ENCODE peak calls at places on chromosome 18, in ten cellular contexts. N, H, M, Q, L, P, V, D, E and Z are unnamed samples. For H3K4me1, H3K9me3 and H3K36me3, the result is how much of the 10 kb centered on the place peaks cover.

GRCh38 chr18:46268662-46269061 is 164.5 kb downstream of the HAUS1 start:
- DNase-seq in N (peak), H (no peak), M (no peak), Q (no peak), L (no peak), P (no peak), V (peak), D (no peak), E (no peak), Z (no peak)

GRCh38 chr18:65754121-65754520 is 3.3 kb downstream of the CDH7 start:
- DNase-seq in N (no peak), H (no peak), M (no peak), Q (no peak), L (no peak), P (no peak), V (no peak), D (no peak), E (peak), Z (no peak)

GRCh38 chr18:44655435-44655834 is 25.3 kb upstream of the SETBP1 start:
- DNase-seq in N (no peak), H (no peak), M (no peak), Q (no peak), L (no peak), P (no peak), V (no peak), D (no peak), E (no peak), Z (no peak)

GRCh38 chr18:34647251-34647650 is 62.8 kb upstream of the DTNA start:
- DNase-seq in N (no peak), H (no peak), M (no peak), Q (no peak), L (no peak), P (no peak), V (no peak), D (no peak), E (no peak), Z (no peak)

GRCh38 chr18:37435996-37436395 is 129.6 kb downstream of the CELF4 start:
- DNase-seq in N (no peak), H (no peak), M (no peak), Q (no peak), L (peak), P (no peak), V (peak), D (no peak), E (peak), Z (no peak)

GRCh38 chr18:677951-678363 is 20.5 kb downstream of the TYMS start:
- DNase-seq in N (no peak), H (no peak), M (no peak), Q (no peak), L (no peak), P (no peak), V (no peak), D (no peak), E (peak), Z (no peak)

GRCh38 chr18:524496-524895 is 24.0 kb upstream of the COLEC12 start:
- DNase-seq in N (no peak), H (no peak), M (peak), Q (no peak), L (no peak), P (peak), V (no peak), D (no peak), E (peak), Z (no peak)

GRCh38 chr18:51666717-51667320 is 469.3 kb upstream of the MEX3C start:
- DNase-seq in N (peak), H (no peak), M (peak), Q (no peak), L (no peak), P (no peak), V (no peak), D (no peak), E (peak), Z (no peak)

GRCh38 chr18:79598046-79598884 is 81.3 kb upstream of the CTDP1 start:
- DNase-seq in N (peak), H (no peak), M (no peak), Q (no peak), L (no peak), P (no peak), V (no peak), D (no peak), E (no peak), Z (no peak)

GRCh38 chr18:9516437-9517064 is 41.2 kb downstream of the RALBP1 start:
- DNase-seq in N (no peak), H (peak), M (peak), Q (no peak), L (peak), P (peak), V (no peak), D (no peak), E (peak), Z (no peak)

GRCh38 chr18:29003194-29003593 is 826.3 kb upstream of the CDH2 start:
- DNase-seq in N (no peak), H (no peak), M (peak), Q (no peak), L (no peak), P (no peak), V (no peak), D (no peak), E (no peak), Z (no peak)

GRCh38 chr18:63160172-63160995 is 159.2 kb downstream of the BCL2 start:
- DNase-seq in N (no peak), H (peak), M (no peak), Q (no peak), L (no peak), P (no peak), V (no peak), D (no peak), E (no peak), Z (no peak)

GRCh38 chr18:44856157-44856556 is 175.5 kb downstream of the SETBP1 start:
- DNase-seq in N (no peak), H (no peak), M (no peak), Q (no peak), L (no peak), P (no peak), V (no peak), D (no peak), E (no peak), Z (no peak)

GRCh38 chr18:9594782-9595181 is 19.6 kb downstream of the PPP4R1 start:
- DNase-seq in N (no peak), H (peak), M (peak), Q (no peak), L (peak), P (peak), V (no peak), D (no peak), E (peak), Z (no peak)

GRCh38 chr18:59822612-59823275 is 77.1 kb upstream of the PMAIP1 start:
- DNase-seq in N (no peak), H (no peak), M (no peak), Q (no peak), L (no peak), P (no peak), V (no peak), D (no peak), E (no peak), Z (no peak)

GRCh38 chr18:44452346-44452745 is 228.3 kb upstream of the SETBP1 start:
- DNase-seq in N (no peak), H (no peak), M (no peak), Q (no peak), L (no peak), P (no peak), V (no peak), D (no peak), E (peak), Z (no peak)

GRCh38 chr18:36386150-36386920 is 88.8 kb downstream of the FHOD3 start:
- DNase-seq in N (no peak), H (no peak), M (no peak), Q (no peak), L (no peak), P (no peak), V (no peak), D (no peak), E (no peak), Z (no peak)

GRCh38 chr18:36389811-36390581 is 92.5 kb downstream of the FHOD3 start:
- DNase-seq in N (no peak), H (no peak), M (no peak), Q (no peak), L (no peak), P (no peak), V (peak), D (no peak), E (no peak), Z (no peak)

GRCh38 chr18:36389027-36389426 is 91.5 kb downstream of the FHOD3 start:
- DNase-seq in N (no peak), H (no peak), M (no peak), Q (no peak), L (no peak), P (no peak), V (no peak), D (no peak), E (no peak), Z (no peak)

GRCh38 chr18:36388310-36388709 is 90.8 kb downstream of the FHOD3 start:
- DNase-seq in N (no peak), H (no peak), M (no peak), Q (no peak), L (no peak), P (no peak), V (no peak), D (no peak), E (no peak), Z (no peak)

GRCh38 chr18:36387296-36387695 is 89.8 kb downstream of the FHOD3 start:
- DNase-seq in N (no peak), H (no peak), M (no peak), Q (no peak), L (no peak), P (peak), V (no peak), D (no peak), E (no peak), Z (no peak)
- H3K4me1 ChIP-seq in N (under half), H (under half), M (under half), Q (under half), L (under half), P (under half), V (under half), D (under half), E (under half), Z (under half)

DNA sequence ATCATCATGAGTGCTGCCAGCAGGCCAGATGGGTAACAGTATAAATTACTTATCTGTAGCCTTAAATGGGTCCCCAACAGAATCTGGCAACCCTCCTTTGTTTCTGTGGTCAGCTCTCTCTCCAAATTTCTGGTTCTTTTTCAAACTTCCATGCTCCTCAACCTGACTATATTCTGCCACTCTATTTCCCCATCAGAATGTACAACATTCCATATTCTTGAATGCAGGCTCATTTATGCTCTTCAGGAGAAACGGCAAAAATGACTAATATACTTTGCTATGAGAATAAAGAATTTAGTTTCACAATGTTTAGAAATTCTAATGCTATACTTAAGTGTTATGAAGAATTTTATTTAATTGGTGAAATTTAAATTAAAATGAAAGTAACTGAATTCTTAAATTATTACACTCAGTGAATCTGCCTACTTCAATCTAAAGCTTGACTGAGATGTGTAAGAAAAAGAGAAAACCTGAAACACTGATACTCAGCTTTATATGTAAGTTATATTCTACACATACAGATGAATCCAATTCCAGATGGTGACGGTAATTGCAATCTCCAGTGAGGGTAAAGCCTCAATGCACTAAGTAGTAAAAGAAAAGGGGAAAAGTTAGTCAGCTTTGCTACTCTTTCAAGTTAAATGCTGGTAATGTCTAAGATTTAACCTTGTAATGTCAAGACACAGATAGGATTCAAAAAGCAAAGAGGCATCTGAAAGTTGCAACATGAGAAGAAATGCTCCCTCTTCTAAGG is 24.7 kb downstream of the LPIN2 start:
- DNase-seq in N (no peak), H (no peak), M (no peak), Q (no peak), L (no peak), P (peak), V (no peak), D (no peak), E (peak), Z (no peak)
- H3K9me3 ChIP-seq in N (under half), H (under half), M (under half), Q (under half), L (under half), P (under half), V (under half), D (under half), E (under half), Z (under half)

GRCh38 chr18:13025233-13025632 is 34.1 kb downstream of the CEP192 start:
- DNase-seq in N (no peak), H (no peak), M (no peak), Q (no peak), L (no peak), P (no peak), V (no peak), D (no peak), E (no peak), Z (no peak)
- H3K36me3 ChIP-seq in N (half or more), H (half or more), M (under half), Q (under half), L (under half), P (under half), V (half or more), D (under half), E (under half), Z (half or more)

GRCh38 chr18:70359071-70359470 is 70.2 kb downstream of the SOCS6 start:
- DNase-seq in N (no peak), H (no peak), M (no peak), Q (no peak), L (no peak), P (no peak), V (no peak), D (no peak), E (no peak), Z (no peak)
- H3K4me1 ChIP-seq in N (under half), H (under half), M (under half), Q (under half), L (under half), P (under half), V (under half), D (half or more), E (under half), Z (under half)

DNA sequence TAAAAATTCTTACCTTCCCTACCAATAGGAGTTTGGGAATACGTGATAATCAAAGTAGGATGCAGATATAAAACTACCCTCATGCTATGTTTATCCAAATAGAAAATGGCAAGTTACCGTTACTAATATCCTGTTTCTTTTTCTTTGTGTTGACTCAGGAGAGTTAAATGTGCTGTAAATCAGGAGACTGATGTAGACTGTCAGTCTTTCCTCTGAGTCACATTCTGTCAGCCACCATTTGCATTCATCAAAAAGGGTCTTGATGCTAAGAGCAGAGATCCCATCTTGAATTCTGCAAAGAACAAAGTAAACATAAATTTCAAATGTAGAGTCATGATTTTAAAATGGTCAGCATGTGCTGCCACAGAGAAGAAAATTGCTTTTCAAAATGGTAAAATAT is 712.8 kb downstream of the SOCS6 start:
- DNase-seq in N (no peak), H (no peak), M (no peak), Q (no peak), L (no peak), P (no peak), V (no peak), D (no peak), E (no peak), Z (no peak)
- H3K9me3 ChIP-seq in N (under half), H (under half), M (under half), Q (under half), L (under half), P (under half), V (under half), D (under half), E (under half), Z (under half)

DNA sequence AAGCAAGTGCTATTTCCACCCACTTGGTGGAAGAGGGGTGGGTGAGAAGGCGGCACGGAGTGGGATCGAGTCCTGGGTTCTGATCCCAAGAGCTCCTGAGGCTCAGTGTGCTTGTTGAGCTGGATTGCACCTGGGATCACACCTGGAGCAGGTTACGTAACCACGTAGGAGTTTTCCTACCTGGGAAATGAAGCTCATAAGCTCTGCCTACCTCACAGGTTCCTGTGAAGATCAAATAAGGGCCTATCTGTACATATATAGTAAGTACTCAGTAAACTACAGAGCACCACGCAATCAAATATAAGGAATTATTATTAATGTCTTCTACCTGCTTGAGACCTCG is 11.0 kb downstream of the NPC1 start:
- DNase-seq in N (no peak), H (no peak), M (no peak), Q (no peak), L (no peak), P (no peak), V (no peak), D (no peak), E (no peak), Z (no peak)
- H3K36me3 ChIP-seq in N (under half), H (under half), M (under half), Q (under half), L (under half), P (under half), V (under half), D (under half), E (under half), Z (under half)

GRCh38 chr18:61950371-61950770 is 57.6 kb upstream of the RNF152 start:
- DNase-seq in N (no peak), H (no peak), M (no peak), Q (no peak), L (no peak), P (no peak), V (no peak), D (no peak), E (no peak), Z (no peak)

GRCh38 chr18:61953641-61954040 is 60.8 kb upstream of the RNF152 start:
- DNase-seq in N (no peak), H (no peak), M (no peak), Q (no peak), L (no peak), P (no peak), V (no peak), D (no peak), E (no peak), Z (no peak)

GRCh38 chr18:61949946-61950345 is 57.1 kb upstream of the RNF152 start:
- DNase-seq in N (no peak), H (no peak), M (no peak), Q (no peak), L (no peak), P (peak), V (no peak), D (no peak), E (peak), Z (peak)

GRCh38 chr18:61953161-61953560 is 60.4 kb upstream of the RNF152 start:
- DNase-seq in N (no peak), H (no peak), M (no peak), Q (no peak), L (no peak), P (no peak), V (no peak), D (no peak), E (peak), Z (no peak)

DNA sequence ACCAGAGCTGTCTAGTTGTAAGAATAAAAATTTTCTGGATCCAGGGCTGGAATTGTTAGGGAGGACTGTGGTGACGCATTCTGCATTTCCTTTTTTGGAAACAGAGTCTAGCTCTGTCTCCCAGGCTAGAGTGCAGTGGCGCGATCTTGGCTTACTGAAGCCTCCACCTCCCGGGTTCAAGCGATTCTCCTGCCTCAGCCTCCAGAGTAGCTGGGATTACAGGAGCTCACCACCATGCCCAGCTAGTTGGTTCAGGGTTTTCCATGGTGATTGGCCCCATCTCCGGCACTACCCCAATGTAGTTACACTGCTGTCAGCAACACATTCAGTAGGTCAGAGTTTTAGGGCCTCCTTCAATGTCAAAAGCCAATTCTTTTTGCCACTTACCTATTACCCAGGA is 58.6 kb upstream of the RNF152 start:
- DNase-seq in N (no peak), H (no peak), M (no peak), Q (no peak), L (no peak), P (no peak), V (no peak), D (no peak), E (no peak), Z (peak)
- H3K4me1 ChIP-seq in N (under half), H (under half), M (under half), Q (under half), L (under half), P (under half), V (under half), D (under half), E (under half), Z (half or more)

GRCh38 chr18:78582898-78583738 is 396.5 kb upstream of the SALL3 start:
- DNase-seq in N (no peak), H (no peak), M (no peak), Q (no peak), L (no peak), P (no peak), V (no peak), D (no peak), E (no peak), Z (no peak)
- H3K9me3 ChIP-seq in N (under half), H (under half), M (under half), Q (under half), L (under half), P (half or more), V (under half), D (under half), E (under half), Z (under half)

GRCh38 chr18:2920027-2920426 is 73.2 kb downstream of the EMILIN2 start:
- DNase-seq in N (no peak), H (no peak), M (no peak), Q (no peak), L (no peak), P (no peak), V (no peak), D (no peak), E (no peak), Z (no peak)
- H3K36me3 ChIP-seq in N (half or more), H (half or more), M (under half), Q (under half), L (under half), P (half or more), V (half or more), D (under half), E (under half), Z (half or more)